ENCODE peak calls at places on chromosome 11, in four cellular contexts. L is Right ventricle myocardium superior, G is endothelial cell, Y is astrocyte of the spinal cord. B is an unnamed sample.
A peak's percentile ranks its signal among the peaks of the same experiment; 100 is the strongest.

GRCh38 chr11:111185259-111185658 is 60.3 kb upstream of the POU2AF2 start:
- DNase-seq in G (no peak), Y (peak; percentile 57), L (no peak), B (peak; percentile 46)

GRCh38 chr11:118763038-118763437 is 27.9 kb downstream of the DDX6 start:
- DNase-seq in L (no peak), Y (no peak), G (no peak), B (no peak)

GRCh38 chr11:46333129-46333947 is 13.9 kb upstream of the DGKZ start:
- DNase-seq in Y (no peak), L (no peak), G (no peak), B (no peak)

GRCh38 chr11:85815186-85815911 is 4.4 kb upstream of the SYTL2 start:
- DNase-seq in Y (peak; percentile 89), L (no peak), G (no peak), B (peak; percentile 62)

GRCh38 chr11:79321282-79321681 is 119.5 kb downstream of the TENM4 start:
- DNase-seq in L (no peak), G (no peak), Y (peak; percentile 12), B (no peak)

GRCh38 chr11:85806876-85807275 is 4.1 kb downstream of the SYTL2 start:
- DNase-seq in G (no peak), L (no peak), Y (no peak), B (no peak)

GRCh38 chr11:45501277-45501979 is 164.0 kb downstream of the CHST1 start:
- DNase-seq in G (no peak), L (no peak), Y (no peak), B (no peak)

GRCh38 chr11:8593455-8593854 is 573 bp downstream of the STK33 start:
- DNase-seq in L (no peak), G (no peak), Y (no peak), B (no peak)

GRCh38 chr11:62539238-62539925 is 7.2 kb downstream of the AHNAK start:
- DNase-seq in Y (peak; percentile 94), L (peak; percentile 76), G (no peak), B (peak; percentile 66)

GRCh38 chr11:134476435-134477021 is 64.5 kb upstream of the B3GAT1 start:
- DNase-seq in G (peak; percentile 67), Y (no peak), L (no peak), B (no peak)

GRCh38 chr11:66880484-66881211 is 23.8 kb downstream of the LRFN4 start:
- DNase-seq in Y (no peak), G (no peak), L (no peak), B (no peak)

GRCh38 chr11:126992065-126992803 is 8.3 kb downstream of the KIRREL3 start:
- DNase-seq in G (no peak), Y (peak; percentile 96), L (no peak), B (peak; percentile 98)

GRCh38 chr11:126718319-126718718 is 282.3 kb downstream of the KIRREL3 start:
- DNase-seq in L (no peak), Y (no peak), G (no peak), B (no peak)

GRCh38 chr11:123690490-123690889 is 36.1 kb upstream of the SCN3B start:
- DNase-seq in Y (peak; percentile 22), G (no peak), L (no peak), B (no peak)

GRCh38 chr11:65559951-65560537 is 1.9 kb upstream of the LTBP3 start:
- DNase-seq in L (no peak), G (no peak), Y (peak; percentile 69), B (no peak)

GRCh38 chr11:103652013-103652412 is 384.4 kb upstream of the DDI1 start:
- DNase-seq in G (no peak), Y (peak; percentile 39), L (no peak), B (peak; percentile 46)

GRCh38 chr11:131025020-131025419 is 108.7 kb upstream of the SNX19 start:
- DNase-seq in G (peak; percentile 12), L (no peak), Y (peak; percentile 58), B (no peak)

GRCh38 chr11:9077164-9077563 is 14.2 kb downstream of the SCUBE2 start:
- DNase-seq in Y (no peak), G (no peak), L (no peak), B (no peak)

GRCh38 chr11:75639752-75640151 is 29.1 kb downstream of the MAP6 start:
- DNase-seq in L (peak; percentile 87), Y (peak; percentile 59), G (no peak), B (no peak)

GRCh38 chr11:679271-680207 is 15.5 kb downstream of the DEAF1 start:
- DNase-seq in L (no peak), G (no peak), Y (no peak), B (no peak)

GRCh38 chr11:73755670-73756069 is 5.2 kb downstream of the RAB6A start:
- DNase-seq in Y (no peak), G (no peak), L (no peak), B (no peak)

GRCh38 chr11:1565904-1566247 is 6.2 kb downstream of the DUSP8 start:
- DNase-seq in L (no peak), Y (no peak), G (no peak), B (no peak)

GRCh38 chr11:61709572-61709971 is 29.4 kb downstream of the DAGLA start:
- DNase-seq in G (no peak), L (no peak), Y (no peak), B (no peak)

GRCh38 chr11:111363985-111364384 is 15.1 kb downstream of the POU2AF1 start:
- DNase-seq in G (no peak), Y (no peak), L (no peak), B (no peak)

GRCh38 chr11:110919241-110919893 is 207.1 kb upstream of the ARHGAP20 start:
- DNase-seq in L (no peak), G (no peak), Y (no peak), B (no peak)

B was measured in BJ.